ENCODE peak calls at places on chromosomes 1 and 21, in six cellular contexts. One of them, this sample, is unnamed.

GRCh38 chr1:231554969-231555368 is 26.5 kb downstream of the TSNAX start:
- DNase-seq in fibroblast of lung: no peak
- DNase-seq in left ventricle myocardium inferior: no peak
- DNase-seq in fibroblast of pulmonary artery: no peak
- DNase-seq in fibroblast of the aortic adventitia: no peak
- DNase-seq in CD8-positive, alpha-beta T cell: no peak
- DNase-seq in this sample: no peak

GRCh38 chr1:66725885-66726665 is 26.2 kb upstream of the DYNLT5 start:
- DNase-seq in fibroblast of lung: peak
- DNase-seq in left ventricle myocardium inferior: peak
- DNase-seq in fibroblast of pulmonary artery: peak
- DNase-seq in fibroblast of the aortic adventitia: peak
- DNase-seq in CD8-positive, alpha-beta T cell: peak
- DNase-seq in this sample: peak

GRCh38 chr1:67647036-67647798 is 37.8 kb upstream of the GADD45A start:
- DNase-seq in fibroblast of lung: peak
- DNase-seq in left ventricle myocardium inferior: no peak
- DNase-seq in fibroblast of pulmonary artery: peak
- DNase-seq in fibroblast of the aortic adventitia: peak
- DNase-seq in CD8-positive, alpha-beta T cell: no peak
- DNase-seq in this sample: peak

GRCh38 chr1:201883786-201884185 is 4.9 kb upstream of the SHISA4 start:
- DNase-seq in fibroblast of lung: peak
- DNase-seq in left ventricle myocardium inferior: peak
- DNase-seq in fibroblast of pulmonary artery: peak
- DNase-seq in fibroblast of the aortic adventitia: peak
- DNase-seq in CD8-positive, alpha-beta T cell: no peak
- DNase-seq in this sample: peak

GRCh38 chr1:152906023-152906565 is 2.3 kb upstream of the IVL start:
- DNase-seq in fibroblast of lung: peak
- DNase-seq in left ventricle myocardium inferior: no peak
- DNase-seq in fibroblast of pulmonary artery: no peak
- DNase-seq in fibroblast of the aortic adventitia: peak
- DNase-seq in CD8-positive, alpha-beta T cell: no peak
- DNase-seq in this sample: peak

GRCh38 chr1:211825990-211826389 is 4.6 kb downstream of the LPGAT1 start:
- DNase-seq in fibroblast of lung: peak
- DNase-seq in left ventricle myocardium inferior: no peak
- DNase-seq in fibroblast of pulmonary artery: peak
- DNase-seq in fibroblast of the aortic adventitia: peak
- DNase-seq in CD8-positive, alpha-beta T cell: no peak
- DNase-seq in this sample: peak

GRCh38 chr1:41341756-41342562 is 19.3 kb upstream of the FOXO6 start:
- DNase-seq in fibroblast of lung: peak
- DNase-seq in left ventricle myocardium inferior: no peak
- DNase-seq in fibroblast of pulmonary artery: no peak
- DNase-seq in fibroblast of the aortic adventitia: no peak
- DNase-seq in CD8-positive, alpha-beta T cell: no peak
- DNase-seq in this sample: peak

GRCh38 chr1:15557594-15557993 is 27.3 kb downstream of the AGMAT start:
- DNase-seq in fibroblast of lung: no peak
- DNase-seq in left ventricle myocardium inferior: no peak
- DNase-seq in fibroblast of pulmonary artery: no peak
- DNase-seq in fibroblast of the aortic adventitia: no peak
- DNase-seq in CD8-positive, alpha-beta T cell: no peak
- DNase-seq in this sample: peak

GRCh38 chr1:188237573-188238353 is 1409.0 kb downstream of the PLA2G4A start:
- DNase-seq in fibroblast of lung: peak
- DNase-seq in left ventricle myocardium inferior: no peak
- DNase-seq in fibroblast of pulmonary artery: peak
- DNase-seq in fibroblast of the aortic adventitia: no peak
- DNase-seq in CD8-positive, alpha-beta T cell: no peak
- DNase-seq in this sample: peak

GRCh38 chr21:25646541-25646940 is 7.5 kb downstream of the JAM2 start:
- DNase-seq in fibroblast of lung: no peak
- DNase-seq in left ventricle myocardium inferior: no peak
- DNase-seq in fibroblast of pulmonary artery: no peak
- DNase-seq in fibroblast of the aortic adventitia: no peak
- DNase-seq in CD8-positive, alpha-beta T cell: no peak
- DNase-seq in this sample: no peak

GRCh38 chr1:150410582-150411101 is 46.7 kb downstream of the RPRD2 start:
- DNase-seq in fibroblast of lung: peak
- DNase-seq in left ventricle myocardium inferior: no peak
- DNase-seq in fibroblast of pulmonary artery: peak
- DNase-seq in fibroblast of the aortic adventitia: peak
- DNase-seq in CD8-positive, alpha-beta T cell: no peak
- DNase-seq in this sample: no peak

GRCh38 chr1:76267631-76268030 is 193.1 kb downstream of the ST6GALNAC3 start:
- DNase-seq in fibroblast of lung: no peak
- DNase-seq in left ventricle myocardium inferior: no peak
- DNase-seq in fibroblast of pulmonary artery: no peak
- DNase-seq in fibroblast of the aortic adventitia: no peak
- DNase-seq in CD8-positive, alpha-beta T cell: no peak
- DNase-seq in this sample: no peak

GRCh38 chr1:177517556-177517955 is 346.8 kb downstream of the BRINP2 start:
- DNase-seq in fibroblast of lung: peak
- DNase-seq in left ventricle myocardium inferior: no peak
- DNase-seq in fibroblast of pulmonary artery: peak
- DNase-seq in fibroblast of the aortic adventitia: peak
- DNase-seq in CD8-positive, alpha-beta T cell: no peak
- DNase-seq in this sample: peak

GRCh38 chr1:207279683-207280082 is 41.8 kb upstream of the CD55 start:
- DNase-seq in fibroblast of lung: no peak
- DNase-seq in left ventricle myocardium inferior: no peak
- DNase-seq in fibroblast of pulmonary artery: no peak
- DNase-seq in fibroblast of the aortic adventitia: no peak
- DNase-seq in CD8-positive, alpha-beta T cell: no peak
- DNase-seq in this sample: no peak

GRCh38 chr1:225911207-225912130 is 12.6 kb downstream of the PYCR2 start:
- DNase-seq in fibroblast of lung: peak
- DNase-seq in left ventricle myocardium inferior: peak
- DNase-seq in fibroblast of pulmonary artery: peak
- DNase-seq in fibroblast of the aortic adventitia: peak
- DNase-seq in CD8-positive, alpha-beta T cell: peak
- DNase-seq in this sample: peak
- H3K4me3 ChIP-seq in fibroblast of lung: no peak
- H3K4me3 ChIP-seq in left ventricle myocardium inferior: peak
- H3K4me3 ChIP-seq in fibroblast of pulmonary artery: no peak
- H3K4me3 ChIP-seq in fibroblast of the aortic adventitia: no peak
- H3K4me3 ChIP-seq in CD8-positive, alpha-beta T cell: no peak
- H3K4me3 ChIP-seq in this sample: no peak

DNA sequence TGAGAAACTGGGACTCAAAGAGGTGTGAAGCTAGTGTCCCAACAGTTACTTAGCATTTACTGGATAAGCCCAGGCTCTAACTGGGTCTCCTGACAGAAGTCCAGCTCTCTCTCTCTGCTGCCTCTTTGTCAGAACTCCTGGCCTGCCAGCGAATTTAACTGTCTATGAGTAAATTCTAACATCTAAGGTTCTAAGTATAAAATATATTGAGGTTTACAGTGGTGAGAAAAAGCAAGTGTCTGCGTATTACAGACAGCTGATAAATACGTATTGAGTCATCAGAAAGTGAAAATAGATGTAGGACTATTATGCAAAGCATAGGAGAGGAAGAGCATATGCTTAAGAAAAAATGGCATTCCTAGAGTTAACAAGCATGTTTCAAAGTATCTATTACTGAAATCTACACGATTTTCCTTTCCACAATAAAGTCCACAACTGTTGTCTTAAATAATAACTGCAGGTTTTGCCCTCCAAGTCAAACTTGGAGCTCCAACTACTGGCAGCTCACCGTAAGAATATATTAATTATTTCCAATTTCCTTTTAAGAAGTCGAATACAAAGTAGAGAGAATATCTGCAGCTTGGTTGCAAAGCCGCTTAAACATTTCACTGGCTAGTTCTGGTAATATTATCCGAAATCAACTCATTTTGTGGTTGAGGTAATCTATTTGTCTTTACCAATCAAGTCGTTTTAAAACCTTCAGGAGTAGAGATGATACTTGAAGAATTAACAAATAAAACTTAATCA is 1.4 kb upstream of the RGS2 start:
- DNase-seq in fibroblast of lung: peak
- DNase-seq in left ventricle myocardium inferior: no peak
- DNase-seq in fibroblast of pulmonary artery: peak
- DNase-seq in fibroblast of the aortic adventitia: peak
- DNase-seq in CD8-positive, alpha-beta T cell: no peak
- DNase-seq in this sample: peak
- H3K4me3 ChIP-seq in fibroblast of lung: peak
- H3K4me3 ChIP-seq in left ventricle myocardium inferior: peak
- H3K4me3 ChIP-seq in fibroblast of pulmonary artery: peak
- H3K4me3 ChIP-seq in fibroblast of the aortic adventitia: peak
- H3K4me3 ChIP-seq in CD8-positive, alpha-beta T cell: no peak
- H3K4me3 ChIP-seq in this sample: peak

GRCh38 chr1:111200802-111201161 is 336 bp upstream of the DENND2D start:
- DNase-seq in fibroblast of lung: no peak
- DNase-seq in left ventricle myocardium inferior: no peak
- DNase-seq in fibroblast of pulmonary artery: no peak
- DNase-seq in fibroblast of the aortic adventitia: no peak
- DNase-seq in CD8-positive, alpha-beta T cell: no peak
- DNase-seq in this sample: no peak

GRCh38 chr1:111198836-111199235 is 1.6 kb downstream of the DENND2D start:
- DNase-seq in fibroblast of lung: no peak
- DNase-seq in left ventricle myocardium inferior: no peak
- DNase-seq in fibroblast of pulmonary artery: no peak
- DNase-seq in fibroblast of the aortic adventitia: no peak
- DNase-seq in CD8-positive, alpha-beta T cell: no peak
- DNase-seq in this sample: no peak

GRCh38 chr1:111201275-111202090 is 1.0 kb upstream of the DENND2D start:
- DNase-seq in fibroblast of lung: no peak
- DNase-seq in left ventricle myocardium inferior: no peak
- DNase-seq in fibroblast of pulmonary artery: no peak
- DNase-seq in fibroblast of the aortic adventitia: no peak
- DNase-seq in CD8-positive, alpha-beta T cell: no peak
- DNase-seq in this sample: no peak

GRCh38 chr1:111199329-111199728 is 1.1 kb downstream of the DENND2D start:
- DNase-seq in fibroblast of lung: no peak
- DNase-seq in left ventricle myocardium inferior: no peak
- DNase-seq in fibroblast of pulmonary artery: no peak
- DNase-seq in fibroblast of the aortic adventitia: no peak
- DNase-seq in CD8-positive, alpha-beta T cell: no peak
- DNase-seq in this sample: no peak

DNA sequence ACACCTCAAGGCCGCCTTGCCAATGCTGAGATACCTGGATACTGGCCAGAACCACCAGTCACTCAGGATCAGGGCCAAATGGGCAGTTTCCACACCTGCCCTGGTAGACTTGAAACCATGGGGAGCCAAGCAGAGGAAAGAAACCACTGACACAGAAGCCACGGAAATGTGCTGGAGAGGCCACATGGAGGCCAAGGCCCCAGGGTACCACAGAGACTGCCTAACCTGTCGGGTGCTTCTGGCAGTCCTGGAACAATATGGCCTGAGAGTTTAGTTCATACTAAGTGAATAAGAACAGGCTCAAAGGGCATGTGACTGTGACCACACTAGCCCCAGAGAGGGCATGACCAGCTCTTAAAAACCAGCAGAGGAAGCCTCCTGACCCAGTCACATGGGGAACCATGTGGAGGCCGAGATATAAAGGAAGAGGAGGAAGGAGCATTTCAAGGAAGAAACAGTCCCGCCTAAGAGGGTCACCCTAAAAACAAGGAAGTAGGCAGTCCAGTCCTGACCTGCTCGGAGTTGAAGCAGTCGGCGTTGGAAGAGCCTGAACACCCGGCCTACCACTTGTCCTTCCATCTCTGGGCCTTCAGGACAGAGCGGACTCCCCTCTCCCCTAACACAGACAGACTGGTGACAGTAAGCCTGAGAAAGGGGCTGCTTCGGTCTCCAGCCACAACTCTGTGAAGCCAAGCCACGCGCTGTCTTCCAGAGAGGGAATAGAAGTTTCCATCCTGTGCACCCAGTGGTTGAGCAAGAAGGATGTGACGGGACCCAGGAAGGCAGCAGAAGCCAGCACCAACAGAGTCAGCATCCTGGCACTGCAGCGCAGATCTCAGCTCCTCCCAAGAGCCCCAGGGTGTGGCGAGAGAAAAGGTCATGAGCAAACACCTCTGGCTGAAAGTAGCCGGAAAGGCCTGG is at the start of gene DENND2D:
- DNase-seq in fibroblast of lung: no peak
- DNase-seq in left ventricle myocardium inferior: peak
- DNase-seq in fibroblast of pulmonary artery: no peak
- DNase-seq in fibroblast of the aortic adventitia: no peak
- DNase-seq in CD8-positive, alpha-beta T cell: no peak
- DNase-seq in this sample: no peak
- H3K4me3 ChIP-seq in fibroblast of lung: no peak
- H3K4me3 ChIP-seq in left ventricle myocardium inferior: peak
- H3K4me3 ChIP-seq in fibroblast of pulmonary artery: no peak
- H3K4me3 ChIP-seq in fibroblast of the aortic adventitia: no peak
- H3K4me3 ChIP-seq in CD8-positive, alpha-beta T cell: peak
- H3K4me3 ChIP-seq in this sample: no peak

GRCh38 chr1:6447016-6447817 is 18.8 kb downstream of the TNFRSF25 start:
- DNase-seq in fibroblast of lung: no peak
- DNase-seq in left ventricle myocardium inferior: no peak
- DNase-seq in fibroblast of pulmonary artery: no peak
- DNase-seq in fibroblast of the aortic adventitia: no peak
- DNase-seq in CD8-positive, alpha-beta T cell: no peak
- DNase-seq in this sample: no peak

GRCh38 chr1:6450943-6451373 is 15.0 kb downstream of the TNFRSF25 start:
- DNase-seq in fibroblast of lung: no peak
- DNase-seq in left ventricle myocardium inferior: no peak
- DNase-seq in fibroblast of pulmonary artery: no peak
- DNase-seq in fibroblast of the aortic adventitia: no peak
- DNase-seq in CD8-positive, alpha-beta T cell: no peak
- DNase-seq in this sample: no peak

GRCh38 chr1:6450005-6450450 is 15.9 kb downstream of the TNFRSF25 start:
- DNase-seq in fibroblast of lung: no peak
- DNase-seq in left ventricle myocardium inferior: no peak
- DNase-seq in fibroblast of pulmonary artery: no peak
- DNase-seq in fibroblast of the aortic adventitia: no peak
- DNase-seq in CD8-positive, alpha-beta T cell: no peak
- DNase-seq in this sample: no peak

GRCh38 chr1:6447818-6448748 is 17.9 kb downstream of the TNFRSF25 start:
- DNase-seq in fibroblast of lung: no peak
- DNase-seq in left ventricle myocardium inferior: no peak
- DNase-seq in fibroblast of pulmonary artery: no peak
- DNase-seq in fibroblast of the aortic adventitia: no peak
- DNase-seq in CD8-positive, alpha-beta T cell: peak
- DNase-seq in this sample: peak

GRCh38 chr1:6448749-6449631 is 17.0 kb downstream of the TNFRSF25 start:
- DNase-seq in fibroblast of lung: peak
- DNase-seq in left ventricle myocardium inferior: no peak
- DNase-seq in fibroblast of pulmonary artery: no peak
- DNase-seq in fibroblast of the aortic adventitia: no peak
- DNase-seq in CD8-positive, alpha-beta T cell: no peak
- DNase-seq in this sample: no peak
- H3K4me3 ChIP-seq in fibroblast of lung: no peak
- H3K4me3 ChIP-seq in left ventricle myocardium inferior: peak
- H3K4me3 ChIP-seq in fibroblast of pulmonary artery: no peak
- H3K4me3 ChIP-seq in fibroblast of the aortic adventitia: no peak
- H3K4me3 ChIP-seq in CD8-positive, alpha-beta T cell: no peak
- H3K4me3 ChIP-seq in this sample: no peak

This sample was measured in epithelial cell of esophagus.